ENCODE peak calls at places on chromosomes 4 and X, in four cellular contexts. M is activated naive CD4-positive, alpha-beta T cell treated with Interleukin-2 at 50 U/mL for 16 hours; S is neural progenitor cell; R is GM23248. H is an unnamed sample.
A peak's percentile ranks its signal among the peaks of the same experiment; 100 is the strongest.

GRCh38 chrX:66328950-66329596 is 165.0 kb downstream of the HEPH start:
- DNase-seq in M (no peak), S (no peak), R (no peak), H (no peak)

GRCh38 chr4:131595140-131595539 is 1554.0 kb upstream of the PCDH10 start:
- DNase-seq in M (no peak), S (no peak), R (no peak), H (no peak)

GRCh38 chr4:146450524-146450923 is 71.2 kb downstream of the SLC10A7 start:
- DNase-seq in M (no peak), S (no peak), R (peak; percentile 10), H (no peak)

GRCh38 chr4:39700500-39700899 is 2.6 kb downstream of the UBE2K start:
- DNase-seq in M (no peak), S (no peak), R (peak; percentile 5), H (no peak)

GRCh38 chr4:24322517-24322916 is 261.8 kb downstream of the DHX15 start:
- DNase-seq in M (no peak), S (no peak), R (no peak), H (no peak)

GRCh38 chrX:12997898-12998687 is 23.2 kb downstream of the TMSB4X start:
- DNase-seq in M (no peak), S (peak; percentile 64), R (no peak), H (peak; percentile 15)

GRCh38 chrX:2474280-2474962 is 26.4 kb downstream of the DHRSX start:
- DNase-seq in M (no peak), S (peak; percentile 43), R (no peak), H (no peak)

GRCh38 chr4:185244763-185245162 is 35.4 kb downstream of the SNX25 start:
- DNase-seq in M (no peak), S (no peak), R (peak; percentile 13), H (no peak)

GRCh38 chr4:56348582-56348981 is 38.7 kb downstream of the AASDH start:
- DNase-seq in M (no peak), S (no peak), R (no peak), H (no peak)

GRCh38 chrX:129876734-129877395 is 29.1 kb upstream of the UTP14A start:
- DNase-seq in M (no peak), S (no peak), R (peak; percentile 55), H (no peak)

GRCh38 chr4:81905966-81906365 is 434.3 kb upstream of the RASGEF1B start:
- DNase-seq in M (no peak), S (no peak), R (no peak), H (no peak)

GRCh38 chrX:47233333-47234113 is 714 bp downstream of the USP11 start:
- DNase-seq in M (peak; percentile 93), S (peak; percentile 99), R (peak; percentile 96), H (peak; percentile 87)

GRCh38 chrX:41499984-41500383 is 52.8 kb downstream of the NYX start:
- DNase-seq in M (no peak), S (no peak), R (no peak), H (no peak)

GRCh38 chrX:17559728-17560379 is 177.4 kb upstream of the SCML1 start:
- DNase-seq in M (no peak), S (peak; percentile 26), R (peak; percentile 83), H (no peak)

GRCh38 chrX:34956915-34957314 is 14.3 kb downstream of the FAM47B start:
- DNase-seq in M (no peak), S (no peak), R (peak; percentile 58), H (no peak)

GRCh38 chrX:112545051-112545450 is 134.7 kb downstream of the LHFPL1 start:
- DNase-seq in M (no peak), S (no peak), R (no peak), H (no peak)

GRCh38 chrX:10486373-10486772 is 134.0 kb downstream of the MID1 start:
- DNase-seq in M (no peak), S (no peak), R (peak; percentile 89), H (no peak)

GRCh38 chr4:75547647-75548387 is 8.0 kb upstream of the ODAPH start:
- DNase-seq in M (no peak), S (no peak), R (peak; percentile 20), H (no peak)

GRCh38 chr4:41545238-41545637 is 7.3 kb downstream of the LIMCH1 start:
- DNase-seq in M (no peak), S (no peak), R (no peak), H (no peak)

GRCh38 chrX:35809816-35810215 is 11.7 kb downstream of the MAGEB16 start:
- DNase-seq in M (no peak), S (no peak), R (no peak), H (no peak)

GRCh38 chrX:41010188-41010846 is 74.9 kb upstream of the USP9X start:
- DNase-seq in M (peak; percentile 34), S (peak; percentile 52), R (peak; percentile 91), H (no peak)

GRCh38 chrX:134713618-134714107 is 55.4 kb upstream of the PLAC1 start:
- DNase-seq in M (no peak), S (no peak), R (no peak), H (no peak)

GRCh38 chr4:81449018-81449417 is 22.7 kb downstream of the RASGEF1B start:
- DNase-seq in M (no peak), S (no peak), R (peak; percentile 10), H (no peak)

GRCh38 chr4:67776746-67777145 is 22.6 kb upstream of the GNRHR start:
- DNase-seq in M (no peak), S (no peak), R (no peak), H (no peak)

GRCh38 chr4:3223986-3224748 is 24.8 kb upstream of the MSANTD1 start:
- DNase-seq in M (no peak), S (no peak), R (no peak), H (no peak)

H was measured in neuronal stem cell.